ENCODE peak calls at places on chromosomes 16 and 17, in nine cellular contexts. One of them, this sample, is unnamed.

GRCh38 chr16:8649829-8650554 is 24.4 kb upstream of the ABAT start:
- DNase-seq in psoas muscle: no peak
- DNase-seq in GM10248: no peak
- DNase-seq in NCI-H345: no peak
- DNase-seq in non-pigmented ciliary epithelial cell: no peak
- DNase-seq in T-helper 22 cell: no peak
- DNase-seq in EH: no peak
- DNase-seq in testis: no peak
- DNase-seq in AG08396: no peak
- DNase-seq in this sample: no peak

GRCh38 chr16:81478876-81479496 is 34.4 kb downstream of the CMIP start:
- DNase-seq in T-helper 22 cell: no peak
- DNase-seq in testis: peak
- DNase-seq in non-pigmented ciliary epithelial cell: no peak
- DNase-seq in EH: no peak
- DNase-seq in NCI-H345: no peak
- DNase-seq in GM10248: peak
- DNase-seq in psoas muscle: peak
- DNase-seq in AG08396: no peak
- DNase-seq in this sample: no peak

GRCh38 chr16:73063854-73064226 is 15.9 kb upstream of the ZFHX3 start:
- DNase-seq in T-helper 22 cell: no peak
- DNase-seq in NCI-H345: no peak
- DNase-seq in EH: no peak
- DNase-seq in testis: no peak
- DNase-seq in non-pigmented ciliary epithelial cell: no peak
- DNase-seq in psoas muscle: no peak
- DNase-seq in GM10248: no peak
- DNase-seq in AG08396: no peak
- DNase-seq in this sample: no peak

GRCh38 chr16:13070268-13070667 is 168.9 kb downstream of the SHISA9 start:
- DNase-seq in GM10248: no peak
- DNase-seq in EH: no peak
- DNase-seq in NCI-H345: no peak
- DNase-seq in testis: no peak
- DNase-seq in non-pigmented ciliary epithelial cell: no peak
- DNase-seq in psoas muscle: no peak
- DNase-seq in AG08396: no peak
- DNase-seq in T-helper 22 cell: no peak
- DNase-seq in this sample: no peak

GRCh38 chr16:55010492-55011260 is 80.0 kb downstream of the IRX5 start:
- DNase-seq in non-pigmented ciliary epithelial cell: no peak
- DNase-seq in AG08396: no peak
- DNase-seq in EH: no peak
- DNase-seq in psoas muscle: no peak
- DNase-seq in T-helper 22 cell: no peak
- DNase-seq in GM10248: no peak
- DNase-seq in NCI-H345: no peak
- DNase-seq in testis: no peak
- DNase-seq in this sample: no peak

GRCh38 chr17:78665952-78666920 is 89.0 kb upstream of the DNAH17 start:
- DNase-seq in T-helper 22 cell: peak
- DNase-seq in EH: peak
- DNase-seq in non-pigmented ciliary epithelial cell: no peak
- DNase-seq in NCI-H345: no peak
- DNase-seq in testis: no peak
- DNase-seq in AG08396: no peak
- DNase-seq in GM10248: no peak
- DNase-seq in psoas muscle: no peak
- DNase-seq in this sample: no peak

GRCh38 chr17:45719335-45720071 is 64.6 kb upstream of the CRHR1 start:
- DNase-seq in AG08396: peak
- DNase-seq in psoas muscle: no peak
- DNase-seq in NCI-H345: peak
- DNase-seq in non-pigmented ciliary epithelial cell: peak
- DNase-seq in GM10248: no peak
- DNase-seq in T-helper 22 cell: no peak
- DNase-seq in EH: peak
- DNase-seq in testis: no peak
- DNase-seq in this sample: no peak

GRCh38 chr16:69834817-69835477 is 72.8 kb downstream of the WWP2 start:
- DNase-seq in non-pigmented ciliary epithelial cell: no peak
- DNase-seq in GM10248: peak
- DNase-seq in EH: no peak
- DNase-seq in T-helper 22 cell: no peak
- DNase-seq in psoas muscle: no peak
- DNase-seq in testis: no peak
- DNase-seq in NCI-H345: no peak
- DNase-seq in AG08396: no peak
- DNase-seq in this sample: no peak

GRCh38 chr17:49069585-49070273 is 62.8 kb upstream of the B4GALNT2 start:
- DNase-seq in EH: no peak
- DNase-seq in testis: no peak
- DNase-seq in psoas muscle: no peak
- DNase-seq in NCI-H345: no peak
- DNase-seq in AG08396: no peak
- DNase-seq in T-helper 22 cell: no peak
- DNase-seq in GM10248: no peak
- DNase-seq in non-pigmented ciliary epithelial cell: no peak
- DNase-seq in this sample: no peak

GRCh38 chr16:63682844-63683243 is 1439.0 kb downstream of the CDH11 start:
- DNase-seq in GM10248: no peak
- DNase-seq in T-helper 22 cell: no peak
- DNase-seq in non-pigmented ciliary epithelial cell: no peak
- DNase-seq in psoas muscle: no peak
- DNase-seq in AG08396: no peak
- DNase-seq in EH: no peak
- DNase-seq in NCI-H345: no peak
- DNase-seq in testis: no peak
- DNase-seq in this sample: no peak